ENCODE peak calls at places on chromosome 9, in seven cellular contexts. J is progenitor cell of endocrine pancreas, W is T-helper 1 cell, S is posterior cingulate gyrus, X is HEK293T, R is T-helper 9 cell, Q is testis. M is an unnamed sample.

GRCh38 chr9:134882204-134882785 is 1.7 kb downstream of the FCN2 start:
- DNase-seq in J (no peak), W (no peak), S (no peak), X (no peak), R (no peak), Q (no peak), M (no peak)

GRCh38 chr9:93826209-93826608 is 128.9 kb downstream of the BARX1 start:
- DNase-seq in J (peak; percentile 34), W (no peak), S (no peak), X (peak; percentile 1), R (peak; percentile 27), Q (peak; percentile 62), M (peak; percentile 27)

GRCh38 chr9:136663311-136663679 is 579 bp downstream of the EGFL7 start:
- DNase-seq in J (no peak), W (no peak), S (no peak), X (no peak), R (no peak), Q (no peak), M (no peak)

GRCh38 chr9:137276757-137277328 is 683 bp upstream of the TOR4A start:
- DNase-seq in J (no peak), W (no peak), S (no peak), X (no peak), R (no peak), Q (peak; percentile 83), M (no peak)

GRCh38 chr9:89554307-89554706 is 50.5 kb upstream of the GADD45G start:
- DNase-seq in J (no peak), W (no peak), S (no peak), X (no peak), R (no peak), Q (no peak), M (no peak)

GRCh38 chr9:127945338-127945737 is 7.7 kb upstream of the DPM2 start:
- DNase-seq in J (no peak), W (no peak), S (no peak), X (no peak), R (no peak), Q (no peak), M (no peak)

GRCh38 chr9:8254527-8254926 is 454.9 kb upstream of the DMAC1 start:
- DNase-seq in J (no peak), W (no peak), S (no peak), X (no peak), R (no peak), Q (no peak), M (no peak)

GRCh38 chr9:134971196-134971595 is 53.5 kb upstream of the FCN1 start:
- DNase-seq in J (no peak), W (no peak), S (no peak), X (no peak), R (no peak), Q (no peak), M (no peak)

GRCh38 chr9:3696368-3696767 is 170.6 kb upstream of the RFX3 start:
- DNase-seq in J (no peak), W (no peak), S (no peak), X (no peak), R (no peak), Q (no peak), M (no peak)

GRCh38 chr9:36325081-36325828 is 67.0 kb upstream of the GNE start:
- DNase-seq in J (no peak), W (no peak), S (no peak), X (no peak), R (no peak), Q (peak; percentile 49), M (no peak)

GRCh38 chr9:108517591-108518365 is 338.0 kb downstream of the ACTL7B start:
- DNase-seq in J (no peak), W (no peak), S (no peak), X (no peak), R (no peak), Q (no peak), M (no peak)

GRCh38 chr9:130999265-130999623 is 9.7 kb upstream of the LAMC3 start:
- DNase-seq in J (no peak), W (no peak), S (no peak), X (no peak), R (no peak), Q (no peak), M (no peak)

GRCh38 chr9:134725605-134725940 is 84.0 kb downstream of the COL5A1 start:
- DNase-seq in J (no peak), W (no peak), S (no peak), X (no peak), R (no peak), Q (no peak), M (no peak)

GRCh38 chr9:116154976-116155699 is 1.5 kb downstream of the PAPPA start:
- DNase-seq in J (no peak), W (no peak), S (no peak), X (no peak), R (no peak), Q (peak; percentile 58), M (no peak)

GRCh38 chr9:123753011-123753410 is 176.9 kb downstream of the DENND1A start:
- DNase-seq in J (no peak), W (no peak), S (no peak), X (no peak), R (no peak), Q (no peak), M (no peak)

GRCh38 chr9:128495804-128496417 is 8.6 kb upstream of the GLE1 start:
- DNase-seq in J (no peak), W (no peak), S (no peak), X (no peak), R (no peak), Q (no peak), M (no peak)

GRCh38 chr9:131239307-131239975 is 36.9 kb downstream of the FAM78A start:
- DNase-seq in J (no peak), W (no peak), S (no peak), X (no peak), R (no peak), Q (no peak), M (no peak)